ENCODE peak calls at places on chromosomes 4 and X, in seven cellular contexts. One of them, this sample, is unnamed.

GRCh38 chr4:124970011-124970410 is 257.5 kb upstream of the ANKRD50 start:
- DNase-seq in neural progenitor cell: no peak
- DNase-seq in OCI-LY7: no peak
- DNase-seq in GM23338: no peak
- DNase-seq in SK-N-SH: no peak
- DNase-seq in MM.1S: no peak
- DNase-seq in HCT116: no peak
- DNase-seq in this sample: peak

GRCh38 chr4:138175337-138175794 is 66.8 kb downstream of the SLC7A11 start:
- DNase-seq in SK-N-SH: no peak
- DNase-seq in OCI-LY7: no peak
- DNase-seq in GM23338: no peak
- DNase-seq in MM.1S: no peak
- DNase-seq in HCT116: no peak
- DNase-seq in neural progenitor cell: no peak
- DNase-seq in this sample: no peak

GRCh38 chr4:95265814-95266740 is 282.7 kb downstream of the UNC5C start:
- DNase-seq in SK-N-SH: no peak
- DNase-seq in HCT116: no peak
- DNase-seq in MM.1S: no peak
- DNase-seq in GM23338: no peak
- DNase-seq in OCI-LY7: no peak
- DNase-seq in neural progenitor cell: no peak
- DNase-seq in this sample: peak

GRCh38 chr4:25144870-25145481 is 15.3 kb downstream of the SEPSECS start:
- DNase-seq in MM.1S: peak
- DNase-seq in neural progenitor cell: peak
- DNase-seq in GM23338: peak
- DNase-seq in SK-N-SH: peak
- DNase-seq in OCI-LY7: peak
- DNase-seq in HCT116: peak
- DNase-seq in this sample: peak

GRCh38 chr4:158020734-158021346 is 152.0 kb downstream of the GASK1B start:
- DNase-seq in neural progenitor cell: no peak
- DNase-seq in HCT116: peak
- DNase-seq in SK-N-SH: no peak
- DNase-seq in MM.1S: no peak
- DNase-seq in OCI-LY7: no peak
- DNase-seq in GM23338: no peak
- DNase-seq in this sample: peak

GRCh38 chr4:138113819-138114415 is 128.2 kb downstream of the SLC7A11 start:
- DNase-seq in neural progenitor cell: no peak
- DNase-seq in OCI-LY7: peak
- DNase-seq in MM.1S: no peak
- DNase-seq in HCT116: no peak
- DNase-seq in GM23338: no peak
- DNase-seq in SK-N-SH: no peak
- DNase-seq in this sample: peak

GRCh38 chr4:157739237-157739636 is 433.6 kb downstream of the GASK1B start:
- DNase-seq in MM.1S: no peak
- DNase-seq in HCT116: no peak
- DNase-seq in OCI-LY7: no peak
- DNase-seq in neural progenitor cell: no peak
- DNase-seq in GM23338: no peak
- DNase-seq in SK-N-SH: no peak
- DNase-seq in this sample: peak

GRCh38 chr4:8646296-8647093 is 53.9 kb downstream of the CPZ start:
- DNase-seq in GM23338: no peak
- DNase-seq in neural progenitor cell: peak
- DNase-seq in OCI-LY7: no peak
- DNase-seq in HCT116: no peak
- DNase-seq in SK-N-SH: no peak
- DNase-seq in MM.1S: no peak
- DNase-seq in this sample: no peak

GRCh38 chr4:128221556-128221955 is 66.1 kb downstream of the PGRMC2 start:
- DNase-seq in MM.1S: no peak
- DNase-seq in HCT116: no peak
- DNase-seq in SK-N-SH: no peak
- DNase-seq in GM23338: no peak
- DNase-seq in neural progenitor cell: no peak
- DNase-seq in OCI-LY7: no peak
- DNase-seq in this sample: no peak

GRCh38 chr4:1050486-1051213 is 39.2 kb downstream of the FGFRL1 start:
- DNase-seq in SK-N-SH: peak
- DNase-seq in HCT116: no peak
- DNase-seq in MM.1S: no peak
- DNase-seq in OCI-LY7: no peak
- DNase-seq in GM23338: no peak
- DNase-seq in neural progenitor cell: peak
- DNase-seq in this sample: no peak
- TF ChIP-seq EZH2phosphoT487 in SK-N-SH: no peak
- TF ChIP-seq EZH2phosphoT487 in HCT116: no peak
- TF ChIP-seq EZH2phosphoT487 in MM.1S: no peak
- TF ChIP-seq EZH2phosphoT487 in OCI-LY7: no peak
- TF ChIP-seq EZH2phosphoT487 in GM23338: no peak
- TF ChIP-seq EZH2phosphoT487 in neural progenitor cell: no peak
- TF ChIP-seq EZH2phosphoT487 in this sample: no peak

GRCh38 chrX:79079477-79079876 is 65.0 kb upstream of the GPR174 start:
- DNase-seq in OCI-LY7: no peak
- DNase-seq in HCT116: no peak
- DNase-seq in GM23338: no peak
- DNase-seq in neural progenitor cell: no peak
- DNase-seq in MM.1S: no peak
- DNase-seq in SK-N-SH: no peak
- DNase-seq in this sample: no peak

GRCh38 chrX:79080131-79080530 is 64.4 kb upstream of the GPR174 start:
- DNase-seq in OCI-LY7: no peak
- DNase-seq in MM.1S: no peak
- DNase-seq in SK-N-SH: no peak
- DNase-seq in GM23338: no peak
- DNase-seq in HCT116: no peak
- DNase-seq in neural progenitor cell: no peak
- DNase-seq in this sample: peak

GRCh38 chrX:79084923-79085322 is 59.6 kb upstream of the GPR174 start:
- DNase-seq in HCT116: no peak
- DNase-seq in OCI-LY7: no peak
- DNase-seq in SK-N-SH: no peak
- DNase-seq in MM.1S: no peak
- DNase-seq in neural progenitor cell: no peak
- DNase-seq in GM23338: no peak
- DNase-seq in this sample: no peak

GRCh38 chrX:79082886-79083285 is 61.6 kb upstream of the GPR174 start:
- DNase-seq in OCI-LY7: no peak
- DNase-seq in HCT116: no peak
- DNase-seq in MM.1S: no peak
- DNase-seq in GM23338: no peak
- DNase-seq in SK-N-SH: no peak
- DNase-seq in neural progenitor cell: no peak
- DNase-seq in this sample: no peak

GRCh38 chrX:79081895-79082512 is 62.5 kb upstream of the GPR174 start:
- DNase-seq in neural progenitor cell: peak
- DNase-seq in HCT116: no peak
- DNase-seq in SK-N-SH: peak
- DNase-seq in OCI-LY7: peak
- DNase-seq in MM.1S: peak
- DNase-seq in GM23338: peak
- DNase-seq in this sample: peak
- TF ChIP-seq EZH2phosphoT487 in neural progenitor cell: no peak
- TF ChIP-seq EZH2phosphoT487 in HCT116: no peak
- TF ChIP-seq EZH2phosphoT487 in SK-N-SH: no peak
- TF ChIP-seq EZH2phosphoT487 in OCI-LY7: no peak
- TF ChIP-seq EZH2phosphoT487 in MM.1S: no peak
- TF ChIP-seq EZH2phosphoT487 in GM23338: no peak
- TF ChIP-seq EZH2phosphoT487 in this sample: no peak

GRCh38 chr4:67394771-67395310 is 150.5 kb downstream of the CENPC start:
- DNase-seq in OCI-LY7: no peak
- DNase-seq in MM.1S: no peak
- DNase-seq in SK-N-SH: no peak
- DNase-seq in GM23338: no peak
- DNase-seq in HCT116: no peak
- DNase-seq in neural progenitor cell: no peak
- DNase-seq in this sample: no peak
- TF ChIP-seq EZH2phosphoT487 in OCI-LY7: no peak
- TF ChIP-seq EZH2phosphoT487 in MM.1S: no peak
- TF ChIP-seq EZH2phosphoT487 in SK-N-SH: no peak
- TF ChIP-seq EZH2phosphoT487 in GM23338: no peak
- TF ChIP-seq EZH2phosphoT487 in HCT116: no peak
- TF ChIP-seq EZH2phosphoT487 in neural progenitor cell: no peak
- TF ChIP-seq EZH2phosphoT487 in this sample: no peak

DNA sequence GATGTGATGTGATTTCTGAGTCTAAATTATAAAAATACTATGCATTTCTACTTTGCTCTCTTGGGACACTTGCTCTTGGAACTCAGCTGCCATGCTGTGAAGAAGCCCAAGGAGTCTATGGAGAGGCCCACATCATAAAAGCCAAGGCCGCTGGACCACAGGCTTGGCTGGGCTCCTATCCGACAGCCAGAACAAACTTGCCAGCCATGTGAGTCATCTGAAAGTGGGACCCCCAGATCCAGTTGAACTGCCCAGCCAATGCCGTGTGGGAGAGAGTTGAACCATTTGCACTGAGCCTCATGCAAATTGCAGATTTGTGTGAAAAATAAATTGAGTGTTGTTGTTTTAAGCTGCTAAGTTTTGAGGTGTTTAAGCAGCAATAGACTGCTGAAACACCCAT is 60.2 kb downstream of the TMEM154 start:
- DNase-seq in GM23338: no peak
- DNase-seq in neural progenitor cell: no peak
- DNase-seq in HCT116: no peak
- DNase-seq in MM.1S: no peak
- DNase-seq in OCI-LY7: no peak
- DNase-seq in SK-N-SH: no peak
- DNase-seq in this sample: no peak
- TF ChIP-seq EZH2phosphoT487 in GM23338: no peak
- TF ChIP-seq EZH2phosphoT487 in neural progenitor cell: no peak
- TF ChIP-seq EZH2phosphoT487 in HCT116: no peak
- TF ChIP-seq EZH2phosphoT487 in MM.1S: no peak
- TF ChIP-seq EZH2phosphoT487 in OCI-LY7: no peak
- TF ChIP-seq EZH2phosphoT487 in SK-N-SH: no peak
- TF ChIP-seq EZH2phosphoT487 in this sample: no peak